ENCODE peak calls at places on chromosomes 13 and 19, in five cellular contexts. Z is upper lobe of right lung; N is neural progenitor cell; U is choroid plexus epithelial cell; O is CD8-positive, alpha-beta T cell. W is an unnamed sample.
A peak's percentile ranks its signal among the peaks of the same experiment; 100 is the strongest.

GRCh38 chr19:35025969-35026368 is 4.3 kb upstream of the SCN1B start:
- DNase-seq in Z (no peak), N (no peak), U (no peak), O (no peak), W (no peak)

GRCh38 chr13:79810671-79811070 is 329.7 kb downstream of the NDFIP2 start:
- DNase-seq in Z (no peak), N (peak; percentile 29), U (peak; percentile 73), O (no peak), W (peak; percentile 60)

GRCh38 chr13:24671367-24672117 is 8.7 kb upstream of the ATP12A start:
- DNase-seq in Z (no peak), N (peak; percentile 69), U (peak; percentile 92), O (no peak), W (peak; percentile 93)

GRCh38 chr19:11154683-11155047 is 917 bp downstream of the SPC24 start:
- DNase-seq in Z (no peak), N (no peak), U (no peak), O (no peak), W (no peak)

GRCh38 chr13:30654430-30654829 is 36.7 kb downstream of the USPL1 start:
- DNase-seq in Z (no peak), N (no peak), U (no peak), O (no peak), W (no peak)

GRCh38 chr19:13974073-13974472 is 21.8 kb downstream of the DCAF15 start:
- DNase-seq in Z (no peak), N (peak; percentile 82), U (peak; percentile 43), O (peak; percentile 23), W (no peak)

GRCh38 chr19:23407597-23407996 is 12.3 kb upstream of the ZNF91 start:
- DNase-seq in Z (no peak), N (no peak), U (no peak), O (no peak), W (no peak)

GRCh38 chr13:23567792-23568480 is 2.3 kb upstream of the TNFRSF19 start:
- DNase-seq in Z (no peak), N (peak; percentile 90), U (peak; percentile 38), O (no peak), W (no peak)

GRCh38 chr13:73059460-73060250 is 850 bp downstream of the KLF5 start:
- DNase-seq in Z (peak; percentile 91), N (peak; percentile 87), U (peak; percentile 29), O (peak; percentile 25), W (peak; percentile 5)

GRCh38 chr13:114044486-114044885 is 70.6 kb upstream of the C13orf46 start:
- DNase-seq in Z (no peak), N (no peak), U (peak; percentile 62), O (no peak), W (no peak)

GRCh38 chr19:41339936-41340335 is 13.8 kb downstream of the TGFB1 start:
- DNase-seq in Z (no peak), N (no peak), U (no peak), O (no peak), W (peak; percentile 40)

GRCh38 chr19:3783660-3784584 is 2.3 kb downstream of the MATK start:
- DNase-seq in Z (peak; percentile 64), N (peak; percentile 60), U (no peak), O (peak; percentile 25), W (no peak)
- TF ChIP-seq CTCF in Z (peak; percentile 35), N (peak; percentile 48), U (peak; percentile 28), O (peak; percentile 50), W (peak; percentile 35)

DNA sequence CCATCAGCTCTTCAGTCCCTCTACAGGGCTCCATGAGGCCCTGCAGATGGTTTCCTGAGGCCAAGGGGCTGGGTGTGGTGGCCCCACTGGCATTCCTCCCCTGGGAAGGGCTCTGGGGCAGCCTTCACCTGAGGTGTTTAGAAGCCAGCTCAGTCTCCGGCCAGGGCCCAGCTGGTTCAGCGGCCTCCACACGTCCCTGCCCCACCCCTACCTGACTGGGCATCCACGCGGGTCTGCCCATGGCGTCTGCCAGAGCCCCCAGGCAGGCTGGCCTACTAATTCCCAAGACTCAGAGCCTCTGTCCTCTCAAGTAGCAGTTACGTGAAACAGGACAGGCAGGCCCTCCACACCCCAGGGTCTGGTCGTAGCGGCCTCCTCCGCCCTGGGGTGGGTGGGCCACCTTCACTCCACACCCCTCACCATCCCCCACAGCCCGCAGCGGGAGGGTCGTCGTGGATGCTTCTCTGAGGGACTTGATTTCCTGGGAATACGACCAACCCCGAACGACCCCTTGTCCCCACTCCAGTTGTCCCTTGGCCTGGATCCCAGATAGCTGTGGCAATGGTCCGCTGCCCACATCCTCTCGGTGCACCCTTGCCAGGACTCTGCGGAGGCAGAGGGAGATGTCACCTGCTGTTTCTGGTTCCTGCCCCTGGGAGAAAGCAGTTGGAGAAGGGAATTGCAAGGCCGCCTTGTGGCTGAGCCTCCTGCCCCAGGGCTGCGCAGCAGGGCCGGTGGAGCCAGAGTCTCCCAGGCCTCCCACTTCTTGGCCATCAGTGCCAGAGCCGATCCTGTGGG is 24.3 kb downstream of the CAPN12 start:
- DNase-seq in Z (no peak), N (no peak), U (no peak), O (no peak), W (no peak)
- TF ChIP-seq CTCF in Z (no peak), N (no peak), U (no peak), O (no peak), W (no peak)

GRCh38 chr19:57818378-57818777 is 3.7 kb upstream of the ZNF552 start:
- DNase-seq in Z (no peak), N (no peak), U (no peak), O (no peak), W (no peak)
- TF ChIP-seq CTCF in Z (no peak), N (no peak), U (no peak), O (no peak), W (no peak)

DNA sequence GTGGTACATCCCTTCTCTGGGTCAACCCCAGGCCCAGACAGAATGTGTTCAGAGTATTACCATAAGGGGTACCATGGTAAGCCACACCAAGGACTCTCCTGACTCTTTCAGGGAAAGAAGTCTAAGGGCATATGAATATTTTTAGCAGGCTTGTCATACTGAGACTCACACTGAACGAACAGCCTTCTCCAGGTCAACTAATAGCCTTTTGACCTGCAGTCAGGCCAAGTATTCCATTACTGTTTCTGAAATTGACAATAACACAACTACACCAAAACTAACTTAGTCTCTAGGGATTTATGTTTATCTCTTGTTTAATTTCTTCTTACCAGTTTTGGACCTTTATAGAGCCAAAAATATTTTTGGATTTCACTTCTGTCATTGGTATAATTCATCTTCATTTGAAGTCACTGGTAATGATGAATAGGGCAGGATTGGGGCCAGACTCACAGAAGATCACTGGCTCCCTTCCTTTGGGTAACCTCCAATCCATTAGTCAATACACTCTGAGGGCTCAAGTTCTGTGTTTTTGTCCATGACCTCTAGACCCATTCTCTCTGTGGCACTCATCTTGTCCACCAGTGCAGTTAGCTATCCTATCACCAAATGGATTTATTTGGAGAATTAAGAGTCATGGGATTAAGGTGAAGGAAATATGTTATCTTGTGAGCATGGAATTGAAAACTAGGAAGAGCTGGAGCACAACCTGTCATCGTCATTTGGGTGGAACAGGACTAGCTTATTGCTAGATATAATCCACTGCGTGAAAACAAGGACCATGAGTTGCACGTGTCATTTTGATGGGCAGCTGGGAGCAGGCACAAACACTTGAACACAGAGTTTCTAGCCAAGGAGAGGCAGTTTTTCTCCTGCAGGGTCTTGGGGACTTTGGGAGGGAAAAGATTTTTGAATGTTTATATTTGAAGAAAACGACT is 313.3 kb downstream of the DCLK1 start:
- DNase-seq in Z (no peak), N (no peak), U (no peak), O (no peak), W (no peak)
- TF ChIP-seq CTCF in Z (no peak), N (no peak), U (no peak), O (no peak), W (no peak)

GRCh38 chr19:57075801-57076492 is 43.8 kb upstream of the USP29 start:
- DNase-seq in Z (no peak), N (no peak), U (no peak), O (no peak), W (no peak)
- TF ChIP-seq CTCF in Z (no peak), N (no peak), U (no peak), O (no peak), W (no peak)

GRCh38 chr13:101146101-101146898 is 270.0 kb downstream of the NALCN start:
- DNase-seq in Z (no peak), N (no peak), U (no peak), O (no peak), W (peak; percentile 1)

GRCh38 chr13:101144808-101145419 is 271.4 kb downstream of the NALCN start:
- DNase-seq in Z (no peak), N (peak; percentile 72), U (peak; percentile 78), O (no peak), W (peak; percentile 41)

GRCh38 chr13:101152184-101152583 is 264.1 kb downstream of the NALCN start:
- DNase-seq in Z (no peak), N (no peak), U (no peak), O (no peak), W (no peak)

GRCh38 chr13:101150998-101151397 is 265.3 kb downstream of the NALCN start:
- DNase-seq in Z (no peak), N (peak; percentile 45), U (peak; percentile 62), O (no peak), W (peak; percentile 5)

GRCh38 chr13:101149735-101150380 is 266.4 kb downstream of the NALCN start:
- DNase-seq in Z (no peak), N (peak; percentile 62), U (peak; percentile 84), O (no peak), W (peak; percentile 4)
- TF ChIP-seq CTCF in Z (peak; percentile 13), N (peak; percentile 55), U (peak; percentile 72), O (no peak), W (peak; percentile 74)

GRCh38 chr19:5665781-5666513 is 14.4 kb downstream of the MICOS13 start:
- DNase-seq in Z (no peak), N (no peak), U (peak; percentile 80), O (no peak), W (peak; percentile 79)
- TF ChIP-seq CTCF in Z (no peak), N (no peak), U (peak; percentile 55), O (no peak), W (peak; percentile 63)